ENCODE peak calls at places on chromosome 9, in ten cellular contexts. Y is HCT116; O is cardiac muscle cell; H is IMR-90; N is neural progenitor cell; D is heart left ventricle; B is neuronal stem cell; K is CD4-positive, alpha-beta memory T cell; P is left lung; A is endodermal cell. X is an unnamed sample. For H3K27me3 and H3K4me1, the result is how much of the 10 kb centered on the place peaks cover.

GRCh38 chr9:84266087-84266561 is 74.4 kb downstream of the SLC28A3 start:
- DNase-seq in B (no peak), Y (no peak), N (peak), H (no peak), A (peak), K (no peak), O (no peak), P (no peak), D (no peak), X (no peak)

GRCh38 chr9:4615251-4615650 is 46.8 kb upstream of the PLPP6 start:
- DNase-seq in O (peak), B (no peak), Y (no peak), P (no peak), H (peak), A (no peak), N (no peak), D (no peak), K (no peak), X (no peak)

GRCh38 chr9:83061036-83061435 is 1.9 kb downstream of the RASEF start:
- DNase-seq in H (peak), O (no peak), N (no peak), D (no peak), K (no peak), B (no peak), Y (no peak), A (no peak), P (no peak), X (no peak)

GRCh38 chr9:70607926-70608325 is 193.5 kb upstream of the KLF9 start:
- DNase-seq in B (no peak), D (no peak), H (no peak), K (no peak), N (no peak), P (no peak), Y (no peak), A (no peak), O (no peak), X (no peak)

GRCh38 chr9:117546894-117547293 is 132.0 kb upstream of the ASTN2 start:
- DNase-seq in A (peak), P (no peak), N (no peak), B (no peak), Y (no peak), O (no peak), K (peak), D (peak), H (no peak), X (no peak)

GRCh38 chr9:27519466-27520465 is 4.3 kb upstream of the IFNK start:
- DNase-seq in K (no peak), H (no peak), P (no peak), Y (no peak), O (no peak), B (no peak), D (no peak), N (no peak), A (no peak), X (no peak)

GRCh38 chr9:95738438-95738837 is 137.1 kb upstream of the ERCC6L2 start:
- DNase-seq in B (no peak), O (no peak), P (no peak), N (no peak), K (no peak), Y (no peak), A (no peak), D (no peak), H (no peak), X (no peak)

GRCh38 chr9:127129073-127129717 is 6.8 kb upstream of the ANGPTL2 start:
- DNase-seq in K (no peak), B (no peak), O (no peak), H (no peak), P (no peak), A (peak), Y (no peak), N (no peak), D (no peak), X (no peak)

GRCh38 chr9:133059623-133060022 is 2.2 kb upstream of the CEL start:
- DNase-seq in N (no peak), H (no peak), O (no peak), Y (no peak), K (no peak), P (no peak), B (no peak), D (no peak), A (peak), X (no peak)

GRCh38 chr9:34562136-34562745 is 27.3 kb downstream of the CNTFR start:
- DNase-seq in P (no peak), A (peak), H (no peak), K (no peak), B (no peak), O (no peak), D (no peak), N (peak), Y (no peak), X (no peak)

GRCh38 chr9:109253637-109254284 is 67.1 kb downstream of the EPB41L4B start:
- DNase-seq in Y (peak), A (peak), B (no peak), D (no peak), H (peak), O (peak), N (no peak), P (no peak), K (no peak), X (no peak)

GRCh38 chr9:106697799-106698591 is 165.0 kb upstream of the ZNF462 start:
- DNase-seq in A (peak), H (peak), K (no peak), B (no peak), N (no peak), Y (no peak), O (peak), D (peak), P (peak), X (no peak)

GRCh38 chr9:131611586-131611985 is 66.3 kb downstream of the PRRT1B start:
- DNase-seq in A (no peak), N (no peak), Y (no peak), K (no peak), P (no peak), D (no peak), H (no peak), B (no peak), O (no peak), X (no peak)

GRCh38 chr9:131609116-131609830 is 64.0 kb downstream of the PRRT1B start:
- DNase-seq in D (peak), K (no peak), P (peak), N (peak), B (no peak), O (peak), A (peak), Y (no peak), H (peak), X (no peak)

GRCh38 chr9:131612851-131613250 is 67.5 kb downstream of the PRRT1B start:
- DNase-seq in D (no peak), Y (no peak), P (peak), N (no peak), A (peak), K (no peak), B (no peak), H (no peak), O (no peak), X (no peak)

GRCh38 chr9:131608469-131609115 is 63.3 kb downstream of the PRRT1B start:
- DNase-seq in P (peak), N (peak), D (peak), K (no peak), Y (peak), B (peak), O (peak), A (peak), H (peak), X (no peak)

GRCh38 chr9:131610231-131610761 is 65.0 kb downstream of the PRRT1B start:
- DNase-seq in N (no peak), P (peak), D (no peak), O (peak), K (no peak), H (peak), B (no peak), Y (no peak), A (peak), X (no peak)
- H3K27me3 ChIP-seq in N (under half), P (under half), D (under half), O (under half), K (under half), H (under half), B (under half), Y (under half), A (under half), X (under half)

GRCh38 chr9:129383005-129383414 is 204.9 kb upstream of the IER5L start:
- DNase-seq in B (no peak), A (peak), N (no peak), Y (peak), O (peak), H (no peak), D (peak), P (peak), K (no peak), X (no peak)

GRCh38 chr9:129383415-129384088 is 205.5 kb upstream of the IER5L start:
- DNase-seq in K (peak), O (peak), H (peak), P (peak), D (peak), N (peak), A (peak), Y (no peak), B (peak), X (peak)

GRCh38 chr9:129380961-129381401 is 202.9 kb upstream of the IER5L start:
- DNase-seq in O (no peak), K (no peak), H (no peak), Y (no peak), A (peak), P (peak), B (no peak), N (no peak), D (no peak), X (no peak)

GRCh38 chr9:129381481-129381957 is 203.5 kb upstream of the IER5L start:
- DNase-seq in A (no peak), N (no peak), K (no peak), D (no peak), O (no peak), P (peak), H (no peak), Y (no peak), B (no peak), X (no peak)

DNA sequence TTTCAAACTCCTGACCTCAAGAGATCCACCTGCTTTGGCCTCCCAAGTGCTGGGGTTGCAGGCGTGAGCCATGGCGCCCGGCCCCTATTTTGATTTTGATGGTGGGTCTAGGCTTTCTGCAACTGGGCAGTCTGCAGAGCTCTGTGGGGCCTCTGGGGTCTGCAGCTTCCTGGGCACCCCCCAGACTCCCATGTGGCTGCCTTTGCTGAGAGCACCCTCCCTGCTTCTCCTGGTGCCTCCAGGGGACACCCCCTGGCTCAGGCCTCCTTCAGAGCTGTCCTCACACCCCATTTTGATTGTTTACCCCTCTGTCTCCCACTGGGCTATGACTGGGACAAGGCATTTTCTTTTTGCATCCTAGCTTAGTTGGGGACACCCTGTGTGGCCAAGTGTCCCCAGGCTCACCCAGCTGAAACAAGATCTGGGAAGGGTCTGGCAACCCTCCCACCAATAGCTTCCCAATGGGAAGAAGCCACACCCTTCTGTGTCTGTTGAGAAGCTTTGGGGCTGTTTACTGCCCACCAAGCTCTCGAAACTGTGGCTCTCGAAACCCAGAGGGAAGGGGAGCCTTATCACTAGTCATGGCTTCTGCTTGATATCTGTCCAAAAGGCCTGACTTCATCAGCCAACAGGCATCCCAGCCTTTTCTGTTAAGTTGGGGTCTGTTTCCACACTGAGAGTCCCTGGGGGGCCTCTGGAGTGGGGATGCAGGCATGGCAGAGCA is 204.4 kb upstream of the IER5L start:
- DNase-seq in Y (no peak), A (no peak), B (no peak), H (no peak), P (peak), D (no peak), O (peak), K (no peak), N (no peak), X (no peak)
- H3K4me3 ChIP-seq in Y (peak), A (no peak), B (no peak), H (no peak), P (peak), D (peak), O (no peak), K (no peak), N (no peak), X (no peak)

DNA sequence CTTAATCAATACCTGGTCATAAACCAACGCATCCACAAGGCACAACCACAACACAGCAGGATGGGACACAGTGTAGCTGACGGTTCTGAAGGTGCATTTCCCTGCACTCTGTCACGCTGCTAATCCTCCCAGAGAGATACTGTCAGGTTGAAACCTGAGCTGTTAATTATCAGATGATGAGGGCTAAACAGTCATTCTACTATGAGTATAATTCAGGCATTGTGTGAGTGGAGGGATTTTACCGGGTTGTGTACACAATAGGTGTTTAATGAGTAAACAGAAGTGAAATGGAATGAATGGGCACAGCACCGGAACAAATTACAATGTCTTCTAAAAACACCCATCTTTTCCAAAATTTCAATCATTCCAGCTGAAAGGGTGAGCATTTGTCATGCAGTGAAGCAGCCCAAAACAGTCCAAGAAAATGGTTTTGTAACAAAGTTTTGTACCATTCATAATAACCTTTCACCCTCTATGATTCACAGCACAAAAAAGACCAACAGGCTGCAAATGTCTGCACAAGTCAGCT is 71.5 kb downstream of the ABCA1 start:
- DNase-seq in Y (no peak), B (no peak), A (no peak), K (no peak), P (no peak), O (peak), N (peak), H (peak), D (no peak), X (no peak)
- H3K4me1 ChIP-seq in Y (under half), B (under half), A (under half), K (under half), P (under half), O (under half), N (under half), H (under half), D (under half), X (under half)

GRCh38 chr9:74499770-74500583 is 2.8 kb downstream of the RORB start:
- DNase-seq in B (peak), P (peak), K (no peak), N (peak), O (peak), H (no peak), A (peak), Y (no peak), D (no peak), X (no peak)
- H3K27me3 ChIP-seq in B (under half), P (half or more), K (under half), N (half or more), O (half or more), H (under half), A (half or more), Y (under half), D (under half), X (under half)

DNA sequence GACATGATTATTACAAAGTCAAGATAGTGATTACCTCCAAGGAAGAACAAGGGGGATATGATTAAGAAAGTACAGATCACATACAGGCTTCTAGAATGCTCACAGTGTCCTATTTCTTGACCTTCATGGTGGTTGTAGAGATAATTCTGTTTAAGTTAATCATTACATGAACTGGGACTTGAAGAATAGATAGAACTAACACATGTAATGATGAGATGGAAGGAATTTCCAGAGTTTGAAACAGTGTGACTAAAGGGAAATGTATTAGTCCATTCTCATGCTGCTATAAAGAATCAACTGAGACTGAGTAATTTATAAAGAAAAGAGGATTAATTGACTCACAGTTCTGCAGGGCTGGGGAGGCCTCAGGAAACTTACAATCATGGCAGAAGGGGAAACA is 72.8 kb downstream of the LURAP1L start:
- DNase-seq in D (no peak), K (no peak), O (no peak), H (peak), B (no peak), A (no peak), P (no peak), N (no peak), Y (no peak), X (no peak)
- H3K4me3 ChIP-seq in D (no peak), K (no peak), O (no peak), H (no peak), B (no peak), A (no peak), P (no peak), N (no peak), Y (no peak), X (no peak)

GRCh38 chr9:111926421-111926875 is 29.8 kb downstream of the UGCG start:
- DNase-seq in Y (no peak), B (no peak), A (no peak), H (peak), D (no peak), K (peak), N (no peak), O (peak), P (no peak), X (peak)
- H3K4me1 ChIP-seq in Y (under half), B (under half), A (under half), H (under half), D (under half), K (under half), N (under half), O (under half), P (under half), X (under half)

DNA sequence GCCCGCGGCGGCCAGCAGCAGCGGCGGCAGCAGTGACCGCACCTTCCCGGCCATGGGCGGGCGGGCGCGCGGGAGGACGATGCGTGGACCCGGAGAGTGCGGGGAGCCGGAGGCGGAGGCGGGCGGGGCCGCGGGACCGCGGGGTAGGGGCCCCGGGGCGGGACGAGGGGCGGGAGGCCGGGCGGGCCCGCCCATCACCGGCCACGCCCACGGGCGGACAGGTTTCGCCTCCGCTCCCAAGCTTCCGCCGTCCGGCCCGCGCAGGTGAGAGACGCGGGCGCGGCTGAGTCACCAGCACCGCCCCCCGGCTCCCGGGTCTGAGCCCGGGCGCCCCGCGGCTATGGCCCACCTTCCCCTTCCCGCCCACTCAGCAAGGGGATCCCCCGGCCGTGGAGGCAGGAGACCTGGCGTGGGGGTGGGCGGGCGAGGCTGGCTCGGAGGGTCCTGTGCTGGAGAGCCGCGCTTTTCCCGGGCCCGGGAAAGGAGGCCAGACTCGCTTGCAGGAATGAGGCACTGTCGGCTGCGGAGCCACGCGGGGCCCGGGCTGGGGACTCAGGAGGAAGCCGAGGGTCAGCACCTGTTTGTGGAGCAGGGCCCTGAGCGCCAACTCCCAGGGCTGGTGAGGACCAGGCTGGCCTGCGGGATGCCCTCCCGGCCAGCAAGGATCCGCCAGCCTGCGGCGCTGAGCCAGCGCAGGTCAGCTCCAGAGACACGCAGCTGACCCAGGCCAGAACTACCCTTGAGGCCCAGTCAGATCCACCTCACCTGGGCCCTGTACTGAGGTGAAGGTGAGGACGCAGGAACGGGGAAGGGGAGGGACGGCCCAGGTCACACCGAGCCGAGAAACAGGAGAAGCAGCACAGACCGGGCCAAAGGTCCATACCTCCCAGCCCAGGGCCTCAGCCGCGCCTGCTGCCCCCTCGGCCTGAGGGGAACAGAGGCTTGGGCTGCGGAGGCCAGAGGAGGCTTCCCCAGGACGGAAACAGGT is at the start of gene ENTPD2:
- DNase-seq in P (peak), K (peak), N (peak), H (no peak), D (no peak), A (peak), Y (no peak), B (no peak), O (no peak), X (peak)
- H3K27me3 ChIP-seq in P (half or more), K (under half), N (half or more), H (half or more), D (under half), A (half or more), Y (under half), B (under half), O (half or more), X (under half)

DNA sequence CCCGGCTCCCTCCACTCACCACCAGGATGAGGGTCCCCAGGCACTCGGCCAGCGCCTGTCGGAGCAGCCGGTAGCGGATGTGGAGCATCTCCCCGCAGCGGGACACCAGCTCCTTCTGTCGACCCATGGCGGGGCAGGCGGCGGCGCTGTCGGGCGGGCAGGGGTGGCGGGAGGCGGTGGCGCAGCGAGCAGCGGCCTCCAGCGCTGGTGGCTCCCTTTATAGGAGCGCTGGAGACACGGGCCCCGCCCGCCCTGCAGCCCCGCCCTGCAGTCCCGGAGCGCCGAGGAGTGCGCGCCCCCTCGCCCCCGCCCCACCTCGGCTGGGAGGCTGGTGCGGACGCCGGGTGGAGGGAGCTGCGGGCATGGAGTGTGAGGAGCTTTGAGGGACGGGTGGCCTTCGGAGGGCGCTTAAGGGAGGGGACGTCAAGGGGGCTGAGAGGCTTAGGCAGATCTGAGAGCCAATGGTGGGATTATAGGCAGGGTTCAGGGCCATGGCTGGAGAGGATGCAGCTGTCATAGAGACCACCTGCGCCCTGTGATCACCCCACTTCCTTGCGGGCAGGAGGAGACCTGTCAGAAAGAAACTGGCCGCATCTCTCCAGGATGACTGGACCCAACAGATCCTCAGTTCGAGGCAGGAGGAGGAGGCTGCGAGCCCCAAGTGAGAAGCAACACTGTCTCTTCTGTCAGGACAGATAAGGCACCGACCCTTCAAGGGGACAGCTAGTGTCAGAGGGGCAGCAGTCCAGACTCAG is at the start of gene AQP3:
- DNase-seq in K (peak), B (peak), Y (no peak), O (peak), N (peak), D (peak), P (peak), H (no peak), A (peak), X (peak)
- H3K4me3 ChIP-seq in K (peak), B (peak), Y (peak), O (peak), N (peak), D (peak), P (peak), H (peak), A (peak), X (peak)

X was measured in effector memory CD4-positive, alpha-beta T cell.